ENCODE peak calls at places on chromosomes 1 and 21, in five cellular contexts. K, Z, L, X and U are unnamed samples.

GRCh38 chr1:221543529-221544120 is 198.3 kb downstream of the DUSP10 start:
- DNase-seq in K (no peak), Z (no peak), L (peak), X (no peak), U (no peak)

GRCh38 chr1:213987876-213988638 is at the start of gene PROX1:
- DNase-seq in K (peak), Z (no peak), L (no peak), X (peak), U (peak)

GRCh38 chr1:32892368-32893197 is 6.3 kb downstream of the HPCA start:
- DNase-seq in K (peak), Z (peak), L (no peak), X (peak), U (peak)

GRCh38 chr21:35063428-35064172 is 14.5 kb upstream of the RUNX1 start:
- DNase-seq in K (no peak), Z (no peak), L (no peak), X (no peak), U (no peak)

GRCh38 chr1:66048011-66048410 is 255.3 kb downstream of the PDE4B start:
- DNase-seq in K (no peak), Z (no peak), L (no peak), X (no peak), U (no peak)

GRCh38 chr1:67889940-67890567 is 56.8 kb upstream of the GNG12 start:
- DNase-seq in K (no peak), Z (no peak), L (peak), X (no peak), U (peak)

GRCh38 chr1:30778156-30778978 is 20.8 kb upstream of the LAPTM5 start:
- DNase-seq in K (no peak), Z (no peak), L (no peak), X (no peak), U (no peak)

GRCh38 chr21:15293251-15293650 is 228.5 kb upstream of the NRIP1 start:
- DNase-seq in K (no peak), Z (no peak), L (peak), X (no peak), U (no peak)

GRCh38 chr1:73635021-73635420 is 563.0 kb downstream of the LRRIQ3 start:
- DNase-seq in K (no peak), Z (no peak), L (no peak), X (no peak), U (no peak)

GRCh38 chr1:203081465-203082355 is 4.1 kb downstream of the MYOG start:
- DNase-seq in K (no peak), Z (no peak), L (no peak), X (peak), U (no peak)

GRCh38 chr1:192730206-192730605 is 78.6 kb upstream of the RGS2 start:
- DNase-seq in K (no peak), Z (no peak), L (no peak), X (no peak), U (no peak)

GRCh38 chr1:179017383-179018326 is 8.0 kb upstream of the FAM20B start:
- DNase-seq in K (peak), Z (no peak), L (no peak), X (peak), U (no peak)

GRCh38 chr1:209222826-209223225 is 360.7 kb upstream of the CAMK1G start:
- DNase-seq in K (no peak), Z (no peak), L (no peak), X (no peak), U (no peak)
- TF ChIP-seq POLR2AphosphoS5 in K (no peak), Z (no peak), L (no peak), X (no peak), U (no peak)

DNA sequence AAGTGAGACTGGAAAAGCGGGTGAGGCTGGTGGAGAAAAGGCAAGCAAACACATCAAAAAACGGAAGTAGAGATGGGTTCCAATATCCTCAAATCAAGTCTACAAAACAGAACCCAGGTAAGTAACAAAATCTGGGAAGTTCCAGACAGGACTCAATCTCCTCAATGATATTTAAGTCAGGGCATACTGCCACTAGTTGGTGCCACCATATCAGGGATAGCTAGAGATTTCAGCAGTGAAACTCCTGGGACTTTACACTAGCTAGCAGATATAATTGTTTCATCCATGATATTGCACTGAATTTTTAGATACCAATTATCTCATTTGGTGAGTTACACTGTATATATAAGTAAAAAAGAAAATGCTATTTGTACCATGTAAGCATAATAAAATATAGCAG is 52.0 kb downstream of the EYA3 start:
- DNase-seq in K (no peak), Z (no peak), L (no peak), X (no peak), U (no peak)
- TF ChIP-seq CTCF in K (no peak), Z (peak), L (no peak), X (no peak), U (no peak)

DNA sequence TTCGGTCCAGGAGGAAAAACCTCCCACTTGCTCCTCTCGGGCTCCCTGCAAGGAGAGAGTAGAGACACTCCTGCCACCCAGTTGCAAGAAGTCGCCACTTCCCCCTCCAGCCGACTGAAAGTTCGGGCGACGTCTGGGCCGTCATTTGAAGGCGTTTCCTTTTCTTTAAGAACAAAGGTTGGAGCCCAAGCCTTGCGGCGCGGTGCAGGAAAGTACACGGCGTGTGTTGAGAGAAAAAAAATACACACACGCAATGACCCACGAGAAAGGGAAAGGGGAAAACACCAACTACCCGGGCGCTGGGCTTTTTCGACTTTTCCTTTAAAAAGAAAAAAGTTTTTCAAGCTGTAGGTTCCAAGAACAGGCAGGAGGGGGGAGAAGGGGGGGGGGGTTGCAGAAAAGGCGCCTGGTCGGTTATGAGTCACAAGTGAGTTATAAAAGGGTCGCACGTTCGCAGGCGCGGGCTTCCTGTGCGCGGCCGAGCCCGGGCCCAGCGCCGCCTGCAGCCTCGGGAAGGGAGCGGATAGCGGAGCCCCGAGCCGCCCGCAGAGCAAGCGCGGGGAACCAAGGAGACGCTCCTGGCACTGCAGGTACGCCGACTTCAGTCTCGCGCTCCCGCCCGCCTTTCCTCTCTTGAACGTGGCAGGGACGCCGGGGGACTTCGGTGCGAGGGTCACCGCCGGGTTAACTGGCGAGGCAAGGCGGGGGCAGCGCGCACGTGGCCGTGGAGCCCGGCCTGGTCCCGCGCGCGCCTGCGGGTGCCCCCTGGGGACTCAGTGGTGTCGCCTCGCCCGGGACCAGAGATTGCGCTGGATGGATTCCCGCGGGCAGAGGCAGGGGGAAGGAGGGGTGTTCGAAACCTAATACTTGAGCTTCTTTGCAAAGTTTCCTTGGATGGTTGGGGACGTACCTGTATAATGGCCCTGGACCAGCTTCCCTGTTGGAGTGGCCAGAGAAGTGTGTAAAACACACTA is 45.3 kb downstream of the MRPL39 start:
- DNase-seq in K (peak), Z (no peak), L (no peak), X (peak), U (peak)
- TF ChIP-seq POLR2A in K (no peak), Z (no peak), L (no peak), X (no peak), U (peak)

DNA sequence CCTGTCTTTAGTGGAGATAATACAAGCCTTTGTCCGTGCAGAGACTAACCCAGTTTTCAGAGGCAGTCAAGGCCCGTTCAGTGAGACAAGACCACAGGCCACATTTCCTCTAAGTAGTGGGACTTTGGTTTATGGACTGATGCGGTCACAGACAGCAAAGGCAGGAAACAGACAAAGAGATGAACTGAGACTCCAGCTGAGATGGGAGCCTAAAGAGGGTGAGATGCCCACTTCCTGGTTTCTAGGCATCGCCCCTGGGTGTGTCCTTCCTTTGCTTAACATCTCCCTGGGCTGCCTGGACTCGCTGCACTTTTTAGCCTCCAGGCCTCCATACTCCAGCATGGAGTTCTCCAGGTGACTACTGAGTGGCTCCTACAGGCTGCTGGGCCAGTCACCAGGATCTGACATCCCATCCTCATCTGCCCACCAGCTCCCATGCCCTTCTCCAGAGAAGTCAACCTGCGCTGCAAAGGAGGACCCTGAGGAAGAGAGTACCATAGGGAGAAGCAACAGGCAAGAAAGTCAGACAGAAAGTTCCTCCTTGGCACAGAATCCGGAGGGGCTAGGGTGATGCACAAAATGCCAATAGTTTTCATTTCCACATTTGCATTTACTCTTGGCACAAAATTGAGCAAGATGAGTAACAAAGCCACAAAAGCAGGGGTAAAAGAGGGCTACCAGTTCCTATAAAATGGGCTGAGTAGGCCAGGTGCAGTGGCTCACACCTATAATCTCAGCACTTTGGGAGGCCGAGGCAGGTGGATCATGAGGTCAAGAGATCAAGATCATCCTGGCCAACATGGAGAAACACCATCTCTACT is 15.1 kb downstream of the THEMIS2 start:
- DNase-seq in K (peak), Z (no peak), L (no peak), X (peak), U (peak)
- TF ChIP-seq POLR2AphosphoS5 in K (no peak), Z (no peak), L (no peak), X (no peak), U (peak)

GRCh38 chr1:15100369-15101111 is 53.0 kb upstream of the TMEM51 start:
- DNase-seq in K (peak), Z (peak), L (peak), X (no peak), U (peak)
- TF ChIP-seq CTCF in K (peak), Z (peak), L (peak), X (peak), U (peak)

GRCh38 chr1:87146538-87146937 is 182.1 kb upstream of the LMO4 start:
- DNase-seq in K (no peak), Z (no peak), L (no peak), X (no peak), U (no peak)
- TF ChIP-seq POLR2A in K (no peak), Z (no peak), L (no peak), X (no peak), U (no peak)